ENCODE peak calls at places on chromosome 12, in seven cellular contexts. One of them, this sample, is unnamed.

GRCh38 chr12:92695577-92695976 is 7.2 kb upstream of the PLEKHG7 start:
- DNase-seq in kidney epithelial cell: no peak
- DNase-seq in tibial artery: no peak
- DNase-seq in neural progenitor cell: no peak
- DNase-seq in fibroblast of mammary gland: no peak
- DNase-seq in fibroblast of the aortic adventitia: no peak
- DNase-seq in natural killer cell: no peak
- DNase-seq in this sample: no peak

GRCh38 chr12:116257213-116257612 is 20.3 kb downstream of the MED13L start:
- DNase-seq in fibroblast of the aortic adventitia: no peak
- DNase-seq in kidney epithelial cell: no peak
- DNase-seq in fibroblast of mammary gland: peak
- DNase-seq in tibial artery: no peak
- DNase-seq in neural progenitor cell: no peak
- DNase-seq in natural killer cell: no peak
- DNase-seq in this sample: no peak

GRCh38 chr12:10130042-10130441 is at the start of gene CLEC7A:
- DNase-seq in tibial artery: no peak
- DNase-seq in natural killer cell: no peak
- DNase-seq in fibroblast of the aortic adventitia: no peak
- DNase-seq in fibroblast of mammary gland: no peak
- DNase-seq in kidney epithelial cell: no peak
- DNase-seq in neural progenitor cell: no peak
- DNase-seq in this sample: no peak

GRCh38 chr12:34598851-34599529 is 576.7 kb downstream of the ALG10 start:
- DNase-seq in natural killer cell: no peak
- DNase-seq in kidney epithelial cell: no peak
- DNase-seq in fibroblast of mammary gland: no peak
- DNase-seq in tibial artery: peak
- DNase-seq in fibroblast of the aortic adventitia: no peak
- DNase-seq in neural progenitor cell: no peak
- DNase-seq in this sample: no peak

GRCh38 chr12:114812858-114813761 is 129.1 kb upstream of the TBX3 start:
- DNase-seq in fibroblast of the aortic adventitia: no peak
- DNase-seq in natural killer cell: no peak
- DNase-seq in fibroblast of mammary gland: no peak
- DNase-seq in tibial artery: peak
- DNase-seq in kidney epithelial cell: no peak
- DNase-seq in neural progenitor cell: peak
- DNase-seq in this sample: no peak

GRCh38 chr12:69430942-69431603 is 39.1 kb upstream of the FRS2 start:
- DNase-seq in kidney epithelial cell: no peak
- DNase-seq in fibroblast of mammary gland: no peak
- DNase-seq in tibial artery: no peak
- DNase-seq in fibroblast of the aortic adventitia: no peak
- DNase-seq in natural killer cell: no peak
- DNase-seq in neural progenitor cell: no peak
- DNase-seq in this sample: no peak

GRCh38 chr12:32305163-32305562 is 94.2 kb upstream of the FGD4 start:
- DNase-seq in fibroblast of mammary gland: peak
- DNase-seq in kidney epithelial cell: no peak
- DNase-seq in natural killer cell: no peak
- DNase-seq in fibroblast of the aortic adventitia: peak
- DNase-seq in neural progenitor cell: no peak
- DNase-seq in tibial artery: no peak
- DNase-seq in this sample: no peak

GRCh38 chr12:109291531-109292341 is 17.3 kb downstream of the FOXN4 start:
- DNase-seq in tibial artery: peak
- DNase-seq in neural progenitor cell: peak
- DNase-seq in kidney epithelial cell: peak
- DNase-seq in natural killer cell: no peak
- DNase-seq in fibroblast of the aortic adventitia: no peak
- DNase-seq in fibroblast of mammary gland: peak
- DNase-seq in this sample: peak

GRCh38 chr12:21774358-21775129 is at the start of gene KCNJ8:
- DNase-seq in fibroblast of mammary gland: peak
- DNase-seq in kidney epithelial cell: peak
- DNase-seq in fibroblast of the aortic adventitia: peak
- DNase-seq in tibial artery: peak
- DNase-seq in neural progenitor cell: peak
- DNase-seq in natural killer cell: no peak
- DNase-seq in this sample: peak

GRCh38 chr12:16611146-16611545 is 5.2 kb upstream of the LMO3 start:
- DNase-seq in fibroblast of the aortic adventitia: no peak
- DNase-seq in tibial artery: no peak
- DNase-seq in kidney epithelial cell: no peak
- DNase-seq in natural killer cell: no peak
- DNase-seq in fibroblast of mammary gland: no peak
- DNase-seq in neural progenitor cell: no peak
- DNase-seq in this sample: no peak

GRCh38 chr12:83224012-83224411 is 537.3 kb downstream of the TMTC2 start:
- DNase-seq in tibial artery: no peak
- DNase-seq in natural killer cell: no peak
- DNase-seq in neural progenitor cell: no peak
- DNase-seq in fibroblast of mammary gland: no peak
- DNase-seq in fibroblast of the aortic adventitia: no peak
- DNase-seq in kidney epithelial cell: no peak
- DNase-seq in this sample: no peak

GRCh38 chr12:92553389-92553788 is 149.4 kb upstream of the PLEKHG7 start:
- DNase-seq in fibroblast of the aortic adventitia: no peak
- DNase-seq in tibial artery: peak
- DNase-seq in kidney epithelial cell: no peak
- DNase-seq in natural killer cell: peak
- DNase-seq in fibroblast of mammary gland: no peak
- DNase-seq in neural progenitor cell: no peak
- DNase-seq in this sample: no peak

GRCh38 chr12:57389033-57389432 is 41.8 kb downstream of the R3HDM2 start:
- DNase-seq in neural progenitor cell: no peak
- DNase-seq in fibroblast of mammary gland: peak
- DNase-seq in tibial artery: no peak
- DNase-seq in natural killer cell: no peak
- DNase-seq in fibroblast of the aortic adventitia: peak
- DNase-seq in kidney epithelial cell: peak
- DNase-seq in this sample: no peak

GRCh38 chr12:87793134-87793533 is 236.1 kb downstream of the C12orf50 start:
- DNase-seq in kidney epithelial cell: no peak
- DNase-seq in neural progenitor cell: no peak
- DNase-seq in fibroblast of mammary gland: peak
- DNase-seq in tibial artery: no peak
- DNase-seq in natural killer cell: no peak
- DNase-seq in fibroblast of the aortic adventitia: peak
- DNase-seq in this sample: no peak

GRCh38 chr12:74441872-74442271 is 95.8 kb upstream of the ATXN7L3B start:
- DNase-seq in fibroblast of mammary gland: no peak
- DNase-seq in tibial artery: no peak
- DNase-seq in neural progenitor cell: peak
- DNase-seq in natural killer cell: no peak
- DNase-seq in fibroblast of the aortic adventitia: no peak
- DNase-seq in kidney epithelial cell: no peak
- DNase-seq in this sample: no peak

GRCh38 chr12:82789674-82790073 is 103.0 kb downstream of the TMTC2 start:
- DNase-seq in kidney epithelial cell: no peak
- DNase-seq in fibroblast of the aortic adventitia: no peak
- DNase-seq in neural progenitor cell: no peak
- DNase-seq in fibroblast of mammary gland: no peak
- DNase-seq in natural killer cell: no peak
- DNase-seq in tibial artery: no peak
- DNase-seq in this sample: no peak

GRCh38 chr12:107734139-107734538 is 26.8 kb downstream of the PRDM4 start:
- DNase-seq in fibroblast of the aortic adventitia: no peak
- DNase-seq in kidney epithelial cell: no peak
- DNase-seq in fibroblast of mammary gland: no peak
- DNase-seq in natural killer cell: no peak
- DNase-seq in neural progenitor cell: no peak
- DNase-seq in tibial artery: no peak
- DNase-seq in this sample: no peak

GRCh38 chr12:109934026-109934425 is 34.0 kb downstream of the TCHP start:
- DNase-seq in fibroblast of the aortic adventitia: peak
- DNase-seq in natural killer cell: no peak
- DNase-seq in tibial artery: peak
- DNase-seq in neural progenitor cell: no peak
- DNase-seq in kidney epithelial cell: no peak
- DNase-seq in fibroblast of mammary gland: no peak
- DNase-seq in this sample: no peak

GRCh38 chr12:122871851-122872785 is 23.8 kb downstream of the VPS37B start:
- DNase-seq in neural progenitor cell: peak
- DNase-seq in tibial artery: peak
- DNase-seq in fibroblast of the aortic adventitia: peak
- DNase-seq in fibroblast of mammary gland: peak
- DNase-seq in natural killer cell: no peak
- DNase-seq in kidney epithelial cell: peak
- DNase-seq in this sample: peak

GRCh38 chr12:100964026-100964425 is 169.4 kb downstream of the ANO4 start:
- DNase-seq in kidney epithelial cell: no peak
- DNase-seq in natural killer cell: no peak
- DNase-seq in neural progenitor cell: no peak
- DNase-seq in fibroblast of mammary gland: no peak
- DNase-seq in fibroblast of the aortic adventitia: peak
- DNase-seq in tibial artery: no peak
- DNase-seq in this sample: no peak

GRCh38 chr12:25324861-25325260 is 74.1 kb upstream of the KRAS start:
- DNase-seq in natural killer cell: no peak
- DNase-seq in fibroblast of the aortic adventitia: no peak
- DNase-seq in fibroblast of mammary gland: no peak
- DNase-seq in kidney epithelial cell: no peak
- DNase-seq in tibial artery: no peak
- DNase-seq in neural progenitor cell: no peak
- DNase-seq in this sample: no peak

GRCh38 chr12:1491983-1492697 is 102.2 kb downstream of the FBXL14 start:
- DNase-seq in natural killer cell: no peak
- DNase-seq in tibial artery: peak
- DNase-seq in fibroblast of the aortic adventitia: no peak
- DNase-seq in kidney epithelial cell: no peak
- DNase-seq in fibroblast of mammary gland: no peak
- DNase-seq in neural progenitor cell: no peak
- DNase-seq in this sample: no peak

GRCh38 chr12:127941332-127941731 is 325.6 kb upstream of the TMEM132C start:
- DNase-seq in neural progenitor cell: no peak
- DNase-seq in natural killer cell: no peak
- DNase-seq in fibroblast of mammary gland: no peak
- DNase-seq in kidney epithelial cell: no peak
- DNase-seq in fibroblast of the aortic adventitia: peak
- DNase-seq in tibial artery: no peak
- DNase-seq in this sample: no peak

GRCh38 chr12:58148405-58148804 is 207.0 kb downstream of the ATP23 start:
- DNase-seq in fibroblast of the aortic adventitia: peak
- DNase-seq in tibial artery: no peak
- DNase-seq in kidney epithelial cell: peak
- DNase-seq in fibroblast of mammary gland: peak
- DNase-seq in neural progenitor cell: no peak
- DNase-seq in natural killer cell: no peak
- DNase-seq in this sample: no peak

GRCh38 chr12:117114784-117115183 is 15.6 kb upstream of the TESC start:
- DNase-seq in neural progenitor cell: no peak
- DNase-seq in fibroblast of mammary gland: no peak
- DNase-seq in kidney epithelial cell: no peak
- DNase-seq in tibial artery: no peak
- DNase-seq in natural killer cell: no peak
- DNase-seq in fibroblast of the aortic adventitia: no peak
- DNase-seq in this sample: no peak

DNA sequence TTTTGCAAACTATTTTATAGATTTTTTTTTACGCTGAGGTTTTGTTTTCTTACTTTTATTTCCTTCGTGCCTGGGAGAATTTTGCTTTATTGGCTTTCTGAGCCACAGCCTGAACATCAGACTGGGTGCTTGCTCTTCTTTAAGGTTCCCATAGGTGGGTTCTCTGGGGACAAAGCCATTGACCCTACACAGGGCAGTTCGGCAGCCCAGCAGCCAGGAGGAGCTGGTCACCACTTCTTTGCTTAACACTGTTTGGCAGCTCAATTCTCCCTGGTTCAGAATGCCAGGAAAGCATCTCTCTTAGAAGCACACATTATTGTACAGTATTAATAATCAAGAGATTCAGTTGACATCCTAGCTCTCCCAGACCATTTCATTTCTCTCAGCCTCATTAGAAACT is 140.8 kb upstream of the NEDD1 start:
- DNase-seq in fibroblast of mammary gland: no peak
- DNase-seq in kidney epithelial cell: no peak
- DNase-seq in fibroblast of the aortic adventitia: peak
- DNase-seq in tibial artery: no peak
- DNase-seq in natural killer cell: no peak
- DNase-seq in neural progenitor cell: peak
- DNase-seq in this sample: no peak
- TF ChIP-seq CTCF in fibroblast of mammary gland: no peak
- TF ChIP-seq CTCF in kidney epithelial cell: no peak
- TF ChIP-seq CTCF in fibroblast of the aortic adventitia: peak
- TF ChIP-seq CTCF in tibial artery: no peak
- TF ChIP-seq CTCF in natural killer cell: no peak
- TF ChIP-seq CTCF in neural progenitor cell: peak
- TF ChIP-seq CTCF in this sample: no peak

GRCh38 chr12:105358789-105359188 is 28.3 kb downstream of the C12orf75 start:
- DNase-seq in fibroblast of the aortic adventitia: no peak
- DNase-seq in neural progenitor cell: no peak
- DNase-seq in kidney epithelial cell: no peak
- DNase-seq in tibial artery: no peak
- DNase-seq in natural killer cell: no peak
- DNase-seq in fibroblast of mammary gland: no peak
- DNase-seq in this sample: no peak

GRCh38 chr12:105355752-105356151 is 25.3 kb downstream of the C12orf75 start:
- DNase-seq in kidney epithelial cell: no peak
- DNase-seq in neural progenitor cell: no peak
- DNase-seq in natural killer cell: no peak
- DNase-seq in fibroblast of mammary gland: peak
- DNase-seq in fibroblast of the aortic adventitia: peak
- DNase-seq in tibial artery: no peak
- DNase-seq in this sample: no peak

GRCh38 chr12:105352940-105353635 is 22.6 kb downstream of the C12orf75 start:
- DNase-seq in neural progenitor cell: peak
- DNase-seq in tibial artery: no peak
- DNase-seq in kidney epithelial cell: no peak
- DNase-seq in fibroblast of the aortic adventitia: peak
- DNase-seq in natural killer cell: no peak
- DNase-seq in fibroblast of mammary gland: no peak
- DNase-seq in this sample: no peak

GRCh38 chr12:105359840-105360239 is 29.3 kb downstream of the C12orf75 start:
- DNase-seq in fibroblast of mammary gland: no peak
- DNase-seq in neural progenitor cell: no peak
- DNase-seq in natural killer cell: no peak
- DNase-seq in fibroblast of the aortic adventitia: peak
- DNase-seq in kidney epithelial cell: no peak
- DNase-seq in tibial artery: no peak
- DNase-seq in this sample: no peak

GRCh38 chr12:105357162-105357691 is 26.7 kb downstream of the C12orf75 start:
- DNase-seq in natural killer cell: no peak
- DNase-seq in fibroblast of mammary gland: peak
- DNase-seq in kidney epithelial cell: no peak
- DNase-seq in tibial artery: no peak
- DNase-seq in neural progenitor cell: no peak
- DNase-seq in fibroblast of the aortic adventitia: peak
- DNase-seq in this sample: no peak
- TF ChIP-seq CTCF in natural killer cell: no peak
- TF ChIP-seq CTCF in fibroblast of mammary gland: no peak
- TF ChIP-seq CTCF in kidney epithelial cell: no peak
- TF ChIP-seq CTCF in tibial artery: no peak
- TF ChIP-seq CTCF in neural progenitor cell: no peak
- TF ChIP-seq CTCF in fibroblast of the aortic adventitia: no peak
- TF ChIP-seq CTCF in this sample: no peak

GRCh38 chr12:54138219-54138618 is 50.6 kb downstream of the SMUG1 start:
- DNase-seq in neural progenitor cell: no peak
- DNase-seq in kidney epithelial cell: no peak
- DNase-seq in fibroblast of mammary gland: no peak
- DNase-seq in fibroblast of the aortic adventitia: no peak
- DNase-seq in natural killer cell: no peak
- DNase-seq in tibial artery: no peak
- DNase-seq in this sample: no peak
- TF ChIP-seq CTCF in neural progenitor cell: no peak
- TF ChIP-seq CTCF in kidney epithelial cell: peak
- TF ChIP-seq CTCF in fibroblast of mammary gland: no peak
- TF ChIP-seq CTCF in fibroblast of the aortic adventitia: no peak
- TF ChIP-seq CTCF in natural killer cell: no peak
- TF ChIP-seq CTCF in tibial artery: no peak
- TF ChIP-seq CTCF in this sample: no peak

GRCh38 chr12:97134495-97134894 is 227.4 kb downstream of the NEDD1 start:
- DNase-seq in tibial artery: no peak
- DNase-seq in kidney epithelial cell: no peak
- DNase-seq in fibroblast of the aortic adventitia: no peak
- DNase-seq in natural killer cell: no peak
- DNase-seq in fibroblast of mammary gland: no peak
- DNase-seq in neural progenitor cell: no peak
- DNase-seq in this sample: no peak
- TF ChIP-seq CTCF in tibial artery: no peak
- TF ChIP-seq CTCF in kidney epithelial cell: peak
- TF ChIP-seq CTCF in fibroblast of the aortic adventitia: no peak
- TF ChIP-seq CTCF in natural killer cell: no peak
- TF ChIP-seq CTCF in fibroblast of mammary gland: no peak
- TF ChIP-seq CTCF in neural progenitor cell: peak
- TF ChIP-seq CTCF in this sample: peak